ENCODE peak calls at places on chromosomes 2 and 18, in eight cellular contexts. I is fibroblast of lung, B is endothelial cell of umbilical vein, O is mammary epithelial cell, L is GM23248, W is A673, G is HCT116, F is astrocyte. S is an unnamed sample.

GRCh38 chr18:29163596-29163995 is 986.7 kb upstream of the CDH2 start:
- DNase-seq in I (no peak), B (no peak), O (no peak), L (peak; percentile 18), W (no peak), G (no peak), F (no peak), S (no peak)

GRCh38 chr2:12005886-12006681 is 259.7 kb downstream of the LPIN1 start:
- DNase-seq in I (peak; percentile 66), B (peak; percentile 51), O (peak; percentile 70), L (no peak), W (peak; percentile 75), G (no peak), F (peak; percentile 60), S (no peak)

GRCh38 chr2:97997774-97998392 is 2.1 kb upstream of the TMEM131 start:
- DNase-seq in I (no peak), B (no peak), O (no peak), L (no peak), W (no peak), G (no peak), F (no peak), S (no peak)

GRCh38 chr2:53104263-53104662 is 663.3 kb upstream of the CHAC2 start:
- DNase-seq in I (peak; percentile 90), B (peak; percentile 54), O (peak; percentile 77), L (peak; percentile 14), W (no peak), G (peak; percentile 68), F (peak; percentile 87), S (peak; percentile 95)

GRCh38 chr18:70931942-70932814 is 643.3 kb downstream of the SOCS6 start:
- DNase-seq in I (peak; percentile 19), B (peak; percentile 63), O (peak; percentile 1), L (peak; percentile 55), W (peak; percentile 76), G (no peak), F (peak; percentile 6), S (peak; percentile 49)

GRCh38 chr2:108271691-108272253 is 16.9 kb upstream of the SULT1C2 start:
- DNase-seq in I (peak; percentile 48), B (no peak), O (peak; percentile 37), L (peak; percentile 79), W (no peak), G (no peak), F (peak; percentile 27), S (peak; percentile 86)

GRCh38 chr2:46315103-46315890 is 18.1 kb downstream of the EPAS1 start:
- DNase-seq in I (peak; percentile 97), B (peak; percentile 97), O (peak; percentile 98), L (peak; percentile 100), W (peak; percentile 50), G (peak; percentile 52), F (peak; percentile 97), S (peak; percentile 97)

GRCh38 chr2:27765621-27766286 is 5.8 kb upstream of the MRPL33 start:
- DNase-seq in I (peak; percentile 66), B (peak; percentile 57), O (peak; percentile 24), L (peak; percentile 18), W (no peak), G (peak; percentile 55), F (peak; percentile 48), S (no peak)

GRCh38 chr2:29033172-29033571 is 41.2 kb downstream of the PCARE start:
- DNase-seq in I (peak; percentile 75), B (no peak), O (peak; percentile 24), L (peak; percentile 35), W (peak; percentile 54), G (no peak), F (peak; percentile 70), S (peak; percentile 72)

GRCh38 chr2:236986524-236987330 is 99.0 kb upstream of the COPS8 start:
- DNase-seq in I (no peak), B (no peak), O (no peak), L (no peak), W (no peak), G (no peak), F (no peak), S (peak; percentile 27)

GRCh38 chr18:23862071-23862470 is 152.5 kb upstream of the TTC39C start:
- DNase-seq in I (peak; percentile 96), B (peak; percentile 59), O (peak; percentile 94), L (peak; percentile 93), W (peak; percentile 18), G (no peak), F (peak; percentile 95), S (peak; percentile 88)

GRCh38 chr2:94872088-94872618 is 923 bp downstream of the TEKT4 start:
- DNase-seq in I (no peak), B (no peak), O (no peak), L (no peak), W (no peak), G (no peak), F (no peak), S (no peak)

GRCh38 chr2:161250864-161251436 is 57.3 kb upstream of the PSMD14 start:
- DNase-seq in I (peak; percentile 44), B (peak; percentile 73), O (peak; percentile 71), L (peak; percentile 62), W (peak; percentile 69), G (peak; percentile 69), F (peak; percentile 36), S (peak; percentile 83)

GRCh38 chr18:77063256-77063655 is 69.3 kb downstream of the MBP start:
- DNase-seq in I (peak; percentile 80), B (no peak), O (peak; percentile 62), L (no peak), W (no peak), G (no peak), F (peak; percentile 76), S (peak; percentile 69)

GRCh38 chr2:169711751-169712509 is 17.7 kb downstream of the PHOSPHO2 start:
- DNase-seq in I (no peak), B (peak; percentile 94), O (no peak), L (no peak), W (no peak), G (no peak), F (no peak), S (peak; percentile 20)

GRCh38 chr2:41869542-41870256 is 178.1 kb upstream of the PKDCC start:
- DNase-seq in I (peak; percentile 40), B (peak; percentile 59), O (peak; percentile 23), L (peak; percentile 66), W (peak; percentile 83), G (peak; percentile 34), F (no peak), S (peak; percentile 79)

GRCh38 chr2:112031916-112032582 is 23.0 kb upstream of the TMEM87B start:
- DNase-seq in I (no peak), B (peak; percentile 88), O (peak; percentile 71), L (peak; percentile 47), W (peak; percentile 52), G (no peak), F (no peak), S (no peak)

GRCh38 chr18:49249523-49249922 is 210.9 kb downstream of the DYM start:
- DNase-seq in I (peak; percentile 85), B (peak; percentile 71), O (peak; percentile 79), L (peak; percentile 96), W (peak; percentile 87), G (no peak), F (peak; percentile 78), S (peak; percentile 66)

GRCh38 chr2:72138011-72138881 is 9.4 kb downstream of the CYP26B1 start:
- DNase-seq in I (no peak), B (no peak), O (no peak), L (no peak), W (no peak), G (no peak), F (no peak), S (peak; percentile 8)

GRCh38 chr2:46978696-46979095 is 63.1 kb upstream of the MCFD2 start:
- DNase-seq in I (no peak), B (no peak), O (no peak), L (no peak), W (no peak), G (no peak), F (no peak), S (no peak)

DNA sequence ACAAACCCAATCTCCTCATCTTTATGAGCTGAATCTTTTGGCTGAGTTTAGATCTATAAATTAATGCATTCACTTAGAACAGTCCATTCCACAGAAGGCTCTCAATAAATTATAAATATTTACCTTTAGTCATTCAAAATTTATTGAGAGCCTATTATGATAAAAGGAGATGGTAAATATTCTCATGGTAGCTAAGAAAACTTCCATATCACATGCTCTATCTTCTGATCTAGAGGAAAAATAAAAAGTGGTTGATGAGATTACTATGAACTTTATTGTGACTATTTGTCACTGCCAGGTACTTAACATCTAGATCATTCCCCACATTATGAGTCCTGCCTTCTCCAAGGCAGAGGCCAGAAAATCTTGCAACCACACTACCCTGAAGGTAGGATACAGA is 62.4 kb downstream of the L3MBTL4 start:
- DNase-seq in I (no peak), B (no peak), O (no peak), L (no peak), W (no peak), G (no peak), F (no peak), S (peak; percentile 72)
- TF ChIP-seq EZH2 in I (no peak), B (no peak), O (no peak), L (no peak), W (no peak), G (no peak), F (no peak), S (no peak)

GRCh38 chr18:47261902-47262301 is 10.4 kb upstream of the SKOR2 start:
- DNase-seq in I (no peak), B (no peak), O (no peak), L (no peak), W (no peak), G (no peak), F (no peak), S (no peak)

GRCh38 chr18:47260924-47261701 is 9.7 kb upstream of the SKOR2 start:
- DNase-seq in I (no peak), B (no peak), O (no peak), L (no peak), W (no peak), G (no peak), F (no peak), S (no peak)

GRCh38 chr18:47263197-47263827 is 11.9 kb upstream of the SKOR2 start:
- DNase-seq in I (no peak), B (no peak), O (no peak), L (no peak), W (no peak), G (no peak), F (no peak), S (no peak)

GRCh38 chr18:47263828-47264314 is 12.4 kb upstream of the SKOR2 start:
- DNase-seq in I (no peak), B (no peak), O (no peak), L (no peak), W (no peak), G (no peak), F (no peak), S (no peak)

GRCh38 chr18:47262397-47263196 is 11.1 kb upstream of the SKOR2 start:
- DNase-seq in I (no peak), B (no peak), O (no peak), L (no peak), W (no peak), G (no peak), F (no peak), S (no peak)
- TF ChIP-seq EZH2 in I (no peak), B (peak; percentile 58), O (peak; percentile 95), L (peak; percentile 1), W (peak; percentile 75), G (no peak), F (peak; percentile 49), S (no peak)

GRCh38 chr2:176093145-176093888 is 796 bp downstream of the HOXD13 start:
- DNase-seq in I (no peak), B (no peak), O (no peak), L (peak; percentile 88), W (peak; percentile 79), G (no peak), F (no peak), S (peak; percentile 25)
- TF ChIP-seq EZH2 in I (peak; percentile 91), B (peak; percentile 99), O (peak; percentile 99), L (no peak), W (no peak), G (no peak), F (peak; percentile 95), S (no peak)

GRCh38 chr2:178211460-178211859 is 17.1 kb downstream of the OSBPL6 start:
- DNase-seq in I (no peak), B (no peak), O (no peak), L (no peak), W (no peak), G (no peak), F (no peak), S (no peak)
- TF ChIP-seq EZH2 in I (no peak), B (no peak), O (no peak), L (no peak), W (no peak), G (no peak), F (no peak), S (no peak)